ENCODE peak calls at places on chromosome 7, in eight cellular contexts. I is lung; E is HS-5; L is T47D; Y is PC-3; H is G401; U is activated naive CD4-positive, alpha-beta T cell treated with Interleukin-2 at 50 U/mL for 16 hours; C is LoVo. Q is an unnamed sample.
A peak's percentile ranks its signal among the peaks of the same experiment; 100 is the strongest.

GRCh38 chr7:55254596-55255500 is 110.3 kb upstream of the LANCL2 start:
- DNase-seq in I (peak; percentile 84), E (no peak), L (peak; percentile 89), Y (peak; percentile 82), H (peak; percentile 66), U (peak; percentile 69), C (peak; percentile 89), Q (peak; percentile 84)

GRCh38 chr7:135801877-135802276 is 53.3 kb upstream of the FAM180A start:
- DNase-seq in I (no peak), E (no peak), L (no peak), Y (no peak), H (no peak), U (no peak), C (no peak), Q (no peak)

GRCh38 chr7:73985737-73986141 is 42.2 kb upstream of the ELN start:
- DNase-seq in I (no peak), E (no peak), L (no peak), Y (no peak), H (no peak), U (no peak), C (no peak), Q (no peak)

GRCh38 chr7:99386584-99387238 is 12.2 kb downstream of the ARPC1B start:
- DNase-seq in I (no peak), E (no peak), L (no peak), Y (peak; percentile 48), H (no peak), U (peak; percentile 21), C (no peak), Q (no peak)

GRCh38 chr7:15397921-15398560 is 163.8 kb downstream of the AGMO start:
- DNase-seq in I (no peak), E (no peak), L (no peak), Y (no peak), H (no peak), U (no peak), C (no peak), Q (no peak)

GRCh38 chr7:44490351-44491200 is at the start of gene NUDCD3:
- DNase-seq in I (peak; percentile 85), E (peak; percentile 82), L (peak; percentile 94), Y (peak; percentile 75), H (peak; percentile 88), U (peak; percentile 84), C (peak; percentile 94), Q (peak; percentile 70)

GRCh38 chr7:69661342-69661741 is 63.1 kb downstream of the AUTS2 start:
- DNase-seq in I (no peak), E (no peak), L (no peak), Y (no peak), H (no peak), U (no peak), C (no peak), Q (no peak)

GRCh38 chr7:10082896-10083295 is 890.8 kb upstream of the PHF14 start:
- DNase-seq in I (no peak), E (no peak), L (no peak), Y (no peak), H (no peak), U (no peak), C (no peak), Q (no peak)

GRCh38 chr7:118452128-118452527 is 227.6 kb downstream of the ANKRD7 start:
- DNase-seq in I (no peak), E (no peak), L (no peak), Y (no peak), H (no peak), U (no peak), C (no peak), Q (no peak)

GRCh38 chr7:30117886-30118285 is 16.9 kb upstream of the MTURN start:
- DNase-seq in I (no peak), E (no peak), L (no peak), Y (no peak), H (no peak), U (no peak), C (no peak), Q (no peak)

GRCh38 chr7:16803881-16804673 is 722 bp downstream of the AGR2 start:
- DNase-seq in I (no peak), E (no peak), L (no peak), Y (peak; percentile 82), H (no peak), U (no peak), C (peak; percentile 73), Q (no peak)

GRCh38 chr7:1915326-1915725 is 245.2 kb downstream of the ELFN1 start:
- DNase-seq in I (no peak), E (no peak), L (no peak), Y (no peak), H (no peak), U (no peak), C (no peak), Q (no peak)

GRCh38 chr7:51307811-51308737 is 8.5 kb downstream of the COBL start:
- DNase-seq in I (no peak), E (no peak), L (no peak), Y (no peak), H (peak; percentile 52), U (no peak), C (no peak), Q (no peak)

GRCh38 chr7:137221467-137221866 is 122.1 kb downstream of the PTN start:
- DNase-seq in I (no peak), E (no peak), L (no peak), Y (no peak), H (no peak), U (no peak), C (no peak), Q (no peak)

GRCh38 chr7:157713591-157713990 is 376.8 kb downstream of the DNAJB6 start:
- DNase-seq in I (no peak), E (no peak), L (no peak), Y (no peak), H (no peak), U (no peak), C (no peak), Q (no peak)

GRCh38 chr7:28953628-28954027 is 4.5 kb downstream of the TRIL start:
- DNase-seq in I (peak; percentile 21), E (no peak), L (no peak), Y (no peak), H (no peak), U (no peak), C (no peak), Q (no peak)

GRCh38 chr7:156487811-156488523 is 152.6 kb upstream of the RNF32 start:
- DNase-seq in I (peak; percentile 22), E (no peak), L (no peak), Y (no peak), H (no peak), U (no peak), C (no peak), Q (no peak)

GRCh38 chr7:111559665-111560064 is 2.6 kb downstream of the IMMP2L start:
- DNase-seq in I (no peak), E (no peak), L (no peak), Y (no peak), H (no peak), U (no peak), C (no peak), Q (no peak)

GRCh38 chr7:81002471-81002870 is 83.6 kb upstream of the SEMA3C start:
- DNase-seq in I (no peak), E (no peak), L (no peak), Y (no peak), H (peak; percentile 78), U (no peak), C (no peak), Q (no peak)

GRCh38 chr7:3695602-3696001 is 394.6 kb downstream of the SDK1 start:
- DNase-seq in I (no peak), E (no peak), L (no peak), Y (peak; percentile 38), H (no peak), U (no peak), C (no peak), Q (no peak)

GRCh38 chr7:150621376-150621775 is 10.8 kb downstream of the GIMAP6 start:
- DNase-seq in I (no peak), E (no peak), L (no peak), Y (no peak), H (no peak), U (no peak), C (no peak), Q (no peak)

GRCh38 chr7:45687721-45688120 is 113.6 kb downstream of the ADCY1 start:
- DNase-seq in I (no peak), E (no peak), L (no peak), Y (no peak), H (no peak), U (no peak), C (no peak), Q (no peak)

GRCh38 chr7:1021931-1022330 is 22.4 kb upstream of the GPR146 start:
- DNase-seq in I (no peak), E (no peak), L (no peak), Y (no peak), H (no peak), U (no peak), C (no peak), Q (no peak)

GRCh38 chr7:158117341-158118222 is 470.0 kb downstream of the PTPRN2 start:
- DNase-seq in I (no peak), E (no peak), L (no peak), Y (no peak), H (no peak), U (no peak), C (no peak), Q (no peak)

GRCh38 chr7:539731-540411 is 20.2 kb upstream of the PDGFA start:
- DNase-seq in I (peak; percentile 67), E (no peak), L (peak; percentile 88), Y (peak; percentile 97), H (no peak), U (no peak), C (peak; percentile 100), Q (no peak)

GRCh38 chr7:14936530-14936929 is 34.0 kb upstream of the DGKB start:
- DNase-seq in I (no peak), E (no peak), L (no peak), Y (peak; percentile 12), H (no peak), U (no peak), C (peak; percentile 56), Q (no peak)

GRCh38 chr7:82599910-82600309 is 156.3 kb upstream of the CACNA2D1 start:
- DNase-seq in I (no peak), E (no peak), L (no peak), Y (no peak), H (no peak), U (no peak), C (no peak), Q (no peak)

GRCh38 chr7:8817448-8818036 is 384.1 kb downstream of the NXPH1 start:
- DNase-seq in I (no peak), E (no peak), L (no peak), Y (no peak), H (no peak), U (no peak), C (no peak), Q (no peak)

GRCh38 chr7:72538856-72539255 is 126.7 kb upstream of the CALN1 start:
- DNase-seq in I (no peak), E (no peak), L (no peak), Y (no peak), H (no peak), U (no peak), C (no peak), Q (no peak)

GRCh38 chr7:44141221-44141850 is at the start of gene MYL7:
- DNase-seq in I (no peak), E (no peak), L (no peak), Y (no peak), H (no peak), U (no peak), C (no peak), Q (no peak)

GRCh38 chr7:5284304-5285281 is 1.9 kb downstream of the SLC29A4 start:
- DNase-seq in I (peak; percentile 33), E (no peak), L (peak; percentile 58), Y (peak; percentile 29), H (peak; percentile 49), U (no peak), C (no peak), Q (no peak)

GRCh38 chr7:27603813-27604212 is 58.9 kb downstream of the HIBADH start:
- DNase-seq in I (no peak), E (no peak), L (no peak), Y (no peak), H (no peak), U (no peak), C (no peak), Q (no peak)

GRCh38 chr7:37392673-37393017 is 56.0 kb downstream of the ELMO1 start:
- DNase-seq in I (no peak), E (no peak), L (no peak), Y (no peak), H (no peak), U (no peak), C (no peak), Q (no peak)

GRCh38 chr7:88254721-88255120 is 34.9 kb upstream of the SRI start:
- DNase-seq in I (no peak), E (peak; percentile 76), L (no peak), Y (peak; percentile 88), H (no peak), U (no peak), C (peak; percentile 88), Q (no peak)